ENCODE peak calls at places on chromosomes 16 and 17, in seven cellular contexts. D, U, E, W, Q, P and S are unnamed samples.

GRCh38 chr16:80954985-80955384 is 51.7 kb downstream of the CMC2 start:
- DNase-seq in E (no peak), P (no peak), Q (no peak), U (no peak), W (no peak), D (no peak), S (no peak)

GRCh38 chr17:31538080-31538762 is 146.7 kb downstream of the RAB11FIP4 start:
- DNase-seq in Q (no peak), W (peak; percentile 90), E (no peak), D (no peak), P (no peak), U (no peak), S (no peak)

GRCh38 chr17:39236383-39236927 is 10.7 kb upstream of the STAC2 start:
- DNase-seq in W (no peak), D (no peak), E (no peak), P (no peak), Q (no peak), U (no peak), S (no peak)

GRCh38 chr17:65797809-65798208 is 236.4 kb upstream of the AXIN2 start:
- DNase-seq in P (no peak), W (no peak), Q (no peak), U (no peak), D (no peak), E (no peak), S (no peak)

GRCh38 chr17:57989011-57989345 is 924 bp upstream of the VEZF1 start:
- DNase-seq in E (no peak), U (peak; percentile 26), Q (no peak), D (no peak), W (no peak), P (peak; percentile 31), S (peak; percentile 48)

GRCh38 chr16:71205482-71206131 is 24.9 kb downstream of the HYDIN start:
- DNase-seq in D (no peak), P (no peak), E (no peak), U (no peak), Q (no peak), W (no peak), S (no peak)

GRCh38 chr17:67047382-67047781 is 3.0 kb downstream of the CACNG1 start:
- DNase-seq in E (no peak), Q (no peak), P (no peak), U (no peak), D (no peak), W (no peak), S (no peak)

GRCh38 chr17:45128989-45129388 is 3.3 kb downstream of the PLCD3 start:
- DNase-seq in W (no peak), E (no peak), D (no peak), U (no peak), P (no peak), Q (no peak), S (no peak)

GRCh38 chr17:2064980-2065785 is 10.3 kb downstream of the HIC1 start:
- DNase-seq in E (peak; percentile 54), W (no peak), D (no peak), U (no peak), P (no peak), Q (no peak), S (peak; percentile 60)

GRCh38 chr17:60615840-60616239 is 15.8 kb downstream of the PPM1D start:
- DNase-seq in P (no peak), D (no peak), E (no peak), Q (no peak), W (no peak), U (no peak), S (no peak)

GRCh38 chr17:60618854-60619253 is 18.9 kb downstream of the PPM1D start:
- DNase-seq in E (no peak), U (no peak), P (no peak), W (no peak), D (no peak), Q (no peak), S (no peak)

GRCh38 chr17:60615108-60615507 is 15.1 kb downstream of the PPM1D start:
- DNase-seq in D (no peak), Q (no peak), E (no peak), W (no peak), P (no peak), U (no peak), S (no peak)

GRCh38 chr17:60613325-60613724 is 13.3 kb downstream of the PPM1D start:
- DNase-seq in W (no peak), E (no peak), Q (no peak), D (no peak), U (no peak), P (no peak), S (no peak)

GRCh38 chr17:60618080-60618479 is 18.1 kb downstream of the PPM1D start:
- DNase-seq in W (no peak), Q (no peak), E (no peak), D (no peak), P (no peak), U (no peak), S (no peak)
- TF ChIP-seq POLR2A in W (no peak), Q (no peak), E (no peak), D (no peak), P (no peak), U (no peak), S (no peak)

GRCh38 chr17:48545539-48545938 is 630 bp upstream of the HOXB2 start:
- DNase-seq in W (no peak), U (no peak), E (no peak), Q (no peak), D (no peak), P (no peak), S (no peak)

GRCh38 chr17:48542956-48543853 is 1.7 kb downstream of the HOXB2 start:
- DNase-seq in E (no peak), Q (peak; percentile 63), U (no peak), W (peak; percentile 81), D (peak; percentile 30), P (no peak), S (peak; percentile 58)

GRCh38 chr17:48543854-48544355 is 1.0 kb downstream of the HOXB2 start:
- DNase-seq in U (no peak), Q (no peak), W (no peak), E (no peak), P (no peak), D (no peak), S (no peak)

GRCh38 chr17:48545022-48545376 is at the start of gene HOXB2:
- DNase-seq in D (no peak), U (no peak), W (no peak), P (no peak), E (no peak), Q (no peak), S (peak; percentile 58)

GRCh38 chr17:48544356-48545021 is 420 bp downstream of the HOXB2 start:
- DNase-seq in U (peak; percentile 95), E (peak; percentile 47), W (peak; percentile 84), P (peak; percentile 62), D (peak; percentile 49), Q (peak; percentile 81), S (peak; percentile 82)
- H3K4me3 ChIP-seq in U (peak overlapping the region; percentile 55), E (peak overlapping the region; percentile 54), W (peak overlapping the region; percentile 70), P (peak overlapping the region; percentile 65), D (peak overlapping the region; percentile 51), Q (peak overlapping the region; percentile 60), S (peak overlapping the region; percentile 86)

GRCh38 chr16:648071-648785 is 937 bp upstream of the WDR90 start:
- DNase-seq in E (no peak), P (peak; percentile 83), W (peak; percentile 90), Q (no peak), U (no peak), D (no peak), S (peak; percentile 73)
- TF ChIP-seq POLR2A in E (no peak), P (no peak), W (peak; percentile 66), Q (no peak), U (no peak), D (no peak), S (no peak)

GRCh38 chr16:68090526-68090925 is 5.4 kb downstream of the NFATC3 start:
- DNase-seq in W (no peak), U (no peak), D (no peak), Q (no peak), E (no peak), P (no peak), S (no peak)

GRCh38 chr16:68091604-68092261 is 6.6 kb downstream of the NFATC3 start:
- DNase-seq in D (no peak), P (no peak), U (no peak), Q (no peak), E (no peak), W (no peak), S (no peak)

GRCh38 chr16:68089067-68089466 is 3.9 kb downstream of the NFATC3 start:
- DNase-seq in P (no peak), U (no peak), Q (no peak), E (no peak), D (no peak), W (no peak), S (no peak)

GRCh38 chr16:68088130-68088972 is 3.2 kb downstream of the NFATC3 start:
- DNase-seq in W (no peak), D (no peak), Q (no peak), U (no peak), P (no peak), E (no peak), S (no peak)

GRCh38 chr16:68090109-68090508 is 4.9 kb downstream of the NFATC3 start:
- DNase-seq in E (no peak), Q (no peak), W (no peak), P (no peak), U (no peak), D (no peak), S (no peak)
- H3K4me3 ChIP-seq in E (no peak overlapping the region), Q (no peak overlapping the region), W (no peak overlapping the region), P (no peak overlapping the region), U (no peak overlapping the region), D (no peak overlapping the region), S (no peak overlapping the region)